ENCODE peak calls at places on chromosome 12, in five cellular contexts. I is right cardiac atrium; K is CD8-positive, alpha-beta T cell; L is T-cell; U is activated T-cell treated with anti-CD3 and anti-CD28 coated beads, Interleukin-2, amount 50 U/mL, for 72 hours. E is an unnamed sample.

GRCh38 chr12:77402726-77403125 is 337.4 kb upstream of the E2F7 start:
- ATAC-seq in U (no peak), L (no peak), K (no peak), I (no peak), E (no peak)

GRCh38 chr12:100020370-100020769 is 35.6 kb upstream of the ANKS1B start:
- ATAC-seq in K (no peak), U (no peak), I (no peak), L (no peak), E (no peak)

GRCh38 chr12:4168041-4168440 is 105.5 kb upstream of the CCND2 start:
- ATAC-seq in I (no peak), U (no peak), K (no peak), L (no peak), E (no peak)

GRCh38 chr12:130953783-130954543 is at the start of gene ADGRD1:
- ATAC-seq in U (no peak), K (no peak), L (no peak), I (peak), E (no peak)

GRCh38 chr12:9711664-9712063 is 21.2 kb downstream of the CLECL1 start:
- ATAC-seq in K (no peak), I (no peak), U (no peak), L (no peak), E (no peak)

GRCh38 chr12:6769003-6769389 is 2.8 kb downstream of the PTMS start:
- ATAC-seq in L (no peak), U (no peak), I (no peak), K (no peak), E (no peak)

GRCh38 chr12:26725517-26725916 is 107.5 kb downstream of the ITPR2 start:
- ATAC-seq in K (no peak), L (no peak), I (no peak), U (no peak), E (no peak)

GRCh38 chr12:120972870-120973543 is 5.3 kb upstream of the HNF1A start:
- ATAC-seq in L (no peak), U (no peak), K (no peak), I (no peak), E (no peak)

GRCh38 chr12:124508323-124509096 is 58.9 kb downstream of the NCOR2 start:
- ATAC-seq in K (peak), U (no peak), I (no peak), L (no peak), E (peak)

GRCh38 chr12:124725612-124726237 is 137.9 kb downstream of the SCARB1 start:
- ATAC-seq in K (no peak), I (no peak), L (no peak), U (no peak), E (no peak)

GRCh38 chr12:2283910-2284309 is 231.1 kb downstream of the CACNA1C start:
- ATAC-seq in I (peak), L (no peak), U (no peak), K (no peak), E (no peak)

GRCh38 chr12:7542813-7543212 is 39.2 kb upstream of the CD163 start:
- ATAC-seq in L (no peak), U (no peak), I (peak), K (no peak), E (no peak)

GRCh38 chr12:46343122-46343852 is 29.3 kb downstream of the SLC38A2 start:
- ATAC-seq in U (peak), L (no peak), K (no peak), I (peak), E (peak)

GRCh38 chr12:21113266-21113665 is 17.7 kb upstream of the SLCO1B1 start:
- ATAC-seq in U (no peak), L (no peak), I (no peak), K (no peak), E (no peak)

GRCh38 chr12:80676856-80677255 is 30.6 kb upstream of the MYF6 start:
- ATAC-seq in I (no peak), L (no peak), K (no peak), U (no peak), E (no peak)

GRCh38 chr12:32659908-32660440 is 19.1 kb upstream of the DNM1L start:
- ATAC-seq in U (no peak), L (no peak), I (no peak), K (no peak), E (no peak)

GRCh38 chr12:63961048-63961447 is 116.5 kb downstream of the SRGAP1 start:
- ATAC-seq in L (no peak), U (no peak), I (no peak), K (no peak), E (no peak)

GRCh38 chr12:100075598-100075997 is 67.1 kb downstream of the BLTP3B start:
- ATAC-seq in I (no peak), K (no peak), L (no peak), U (no peak), E (no peak)

GRCh38 chr12:96218989-96219678 is 25.0 kb downstream of the ELK3 start:
- ATAC-seq in I (no peak), L (no peak), K (no peak), U (no peak), E (no peak)

GRCh38 chr12:76031414-76032042 is at the start of gene PHLDA1:
- ATAC-seq in L (peak), U (peak), K (peak), I (peak), E (peak)

GRCh38 chr12:10715491-10715890 is 7.6 kb downstream of the YBX3 start:
- ATAC-seq in I (no peak), U (no peak), K (peak), L (no peak), E (peak)

GRCh38 chr12:32587536-32588346 is 91.4 kb upstream of the DNM1L start:
- ATAC-seq in K (no peak), L (no peak), U (no peak), I (peak), E (no peak)

GRCh38 chr12:59077153-59077930 is 157.0 kb upstream of the LRIG3 start:
- ATAC-seq in U (no peak), I (peak), L (no peak), K (no peak), E (no peak)

GRCh38 chr12:124904306-124905098 is 9.9 kb downstream of the UBC start:
- ATAC-seq in K (no peak), I (peak), L (no peak), U (no peak), E (peak)

GRCh38 chr12:29544428-29545101 is 47.1 kb upstream of the OVCH1 start:
- ATAC-seq in U (no peak), K (no peak), I (no peak), L (no peak), E (no peak)

E was measured in activated T-helper 17 cell treated with anti-CD3 and anti-CD28 coated beads, Interleukin-2, amount 50 U/mL, for 72 hours.